ENCODE peak calls at places on chromosomes 16 and 17, in five cellular contexts. I is lower leg skin; S is heart right ventricle; J is CD8-positive, alpha-beta memory T cell; F is AG04450. N is an unnamed sample.

GRCh38 chr16:29862383-29862883 is 593 bp downstream of the CDIPT start:
- DNase-seq in I (no peak), F (no peak), S (no peak), J (no peak), N (no peak)

GRCh38 chr16:15857779-15858560 is 1.1 kb upstream of the MYH11 start:
- DNase-seq in I (no peak), S (peak), J (no peak), F (no peak), N (no peak)

GRCh38 chr17:40129498-40129897 is 7.7 kb downstream of the MSL1 start:
- DNase-seq in J (no peak), I (no peak), F (no peak), S (no peak), N (no peak)

GRCh38 chr17:57577751-57578607 is 167.1 kb downstream of the CCDC182 start:
- DNase-seq in F (peak), J (no peak), S (peak), I (peak), N (peak)

GRCh38 chr16:14649816-14650215 is 17.1 kb downstream of the BFAR start:
- DNase-seq in I (no peak), F (no peak), S (no peak), J (no peak), N (no peak)

GRCh38 chr16:19853973-19854876 is 30.4 kb downstream of the GPRC5B start:
- DNase-seq in S (no peak), F (no peak), I (no peak), J (no peak), N (no peak)

GRCh38 chr16:84215531-84215930 is 24.3 kb downstream of the KCNG4 start:
- DNase-seq in I (no peak), J (no peak), F (no peak), S (no peak), N (no peak)

GRCh38 chr16:73831197-73831596 is 465.4 kb upstream of the PSMD7 start:
- DNase-seq in I (no peak), F (no peak), J (no peak), S (no peak), N (no peak)

GRCh38 chr16:3819741-3820724 is 60.5 kb downstream of the CREBBP start:
- DNase-seq in J (peak), S (no peak), I (no peak), F (peak), N (peak)

GRCh38 chr16:76446251-76446650 is 169.1 kb downstream of the CNTNAP4 start:
- DNase-seq in F (no peak), I (no peak), S (no peak), J (no peak), N (no peak)

GRCh38 chr16:85574672-85575475 is 38.2 kb upstream of the GSE1 start:
- DNase-seq in J (no peak), F (no peak), I (no peak), S (no peak), N (no peak)

GRCh38 chr17:52159810-52160578 is 1.5 kb upstream of the CA10 start:
- DNase-seq in J (no peak), F (no peak), I (no peak), S (no peak), N (no peak)

GRCh38 chr17:2062571-2063183 is 7.8 kb downstream of the HIC1 start:
- DNase-seq in J (no peak), S (no peak), I (no peak), F (no peak), N (no peak)

DNA sequence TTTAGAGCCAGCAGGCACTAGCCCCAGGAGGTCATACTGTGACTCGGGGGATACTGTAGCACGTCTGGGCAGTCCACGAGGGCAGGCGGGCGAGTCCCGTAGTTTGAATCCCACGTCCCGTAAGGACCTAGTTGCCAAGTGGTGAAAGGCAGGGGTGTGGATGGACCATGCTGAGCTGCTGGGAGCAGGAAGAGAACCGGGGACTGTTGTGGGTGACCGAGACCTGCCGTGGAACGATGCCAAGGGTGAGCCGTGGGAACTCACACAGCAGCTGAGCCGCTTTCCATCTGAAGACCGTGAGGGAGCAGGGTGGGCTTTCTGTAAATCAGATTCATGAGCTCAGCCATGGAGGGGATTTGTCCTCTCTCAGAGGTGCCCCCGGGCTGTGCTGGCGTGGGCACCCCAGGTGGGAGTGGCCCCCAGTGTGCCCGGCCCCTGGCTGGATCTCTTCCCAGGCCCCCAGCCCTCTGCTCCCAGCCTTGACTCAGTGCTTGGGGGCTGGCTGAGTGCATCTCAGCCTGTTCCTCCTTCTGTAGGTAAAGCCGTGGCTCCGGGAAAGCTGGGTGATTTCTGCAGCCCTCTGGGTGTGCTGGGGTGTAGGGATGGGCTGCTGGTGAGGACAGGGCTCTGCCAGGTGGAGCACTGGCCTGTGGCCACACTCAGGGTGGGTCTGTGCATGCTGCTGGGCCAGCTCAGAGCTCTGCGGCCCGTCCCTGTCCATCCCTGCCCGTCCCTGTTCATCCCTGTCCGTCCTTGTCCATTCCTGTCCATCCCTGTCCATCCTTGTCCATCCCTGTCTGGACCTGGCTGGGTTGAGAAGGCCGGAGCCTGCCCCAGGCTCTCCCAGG is 13.6 kb downstream of the ASPSCR1 start:
- DNase-seq in J (no peak), F (no peak), S (no peak), I (no peak), N (no peak)
- H3K4me3 ChIP-seq in J (no peak), F (no peak), S (no peak), I (no peak), N (no peak)

GRCh38 chr17:61250335-61250890 is 149.2 kb upstream of the TBX2 start:
- DNase-seq in S (no peak), J (no peak), F (no peak), I (no peak), N (peak)

GRCh38 chr17:61247438-61247837 is 152.2 kb upstream of the TBX2 start:
- DNase-seq in I (no peak), S (no peak), F (no peak), J (no peak), N (peak)

GRCh38 chr17:61249649-61250301 is 149.9 kb upstream of the TBX2 start:
- DNase-seq in F (no peak), I (no peak), S (no peak), J (no peak), N (no peak)

GRCh38 chr17:61248399-61248798 is 151.2 kb upstream of the TBX2 start:
- DNase-seq in S (no peak), F (no peak), I (no peak), J (no peak), N (no peak)

DNA sequence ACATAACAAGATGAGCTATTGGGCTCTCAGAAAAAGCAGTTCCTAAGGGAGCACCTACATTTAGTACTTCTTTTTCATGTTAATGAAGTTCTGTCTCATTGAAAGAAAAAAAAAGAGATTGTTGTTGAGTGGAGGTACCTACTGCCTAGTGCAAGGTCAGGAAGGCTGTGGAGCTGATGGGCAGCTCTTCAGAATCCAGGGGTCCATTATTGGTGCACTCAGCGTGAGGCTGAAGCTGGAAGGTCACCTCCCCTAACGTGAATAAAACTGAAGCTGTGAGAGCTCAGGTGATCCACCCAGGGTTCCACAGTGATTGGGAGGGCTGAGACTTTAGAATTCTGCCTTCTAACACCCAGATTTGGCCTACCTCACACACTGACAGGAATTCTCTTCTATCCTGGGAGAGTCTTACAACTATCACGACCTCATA is 153.9 kb upstream of the TBX2 start:
- DNase-seq in S (no peak), F (no peak), J (no peak), I (no peak), N (no peak)
- H3K4me3 ChIP-seq in S (no peak), F (no peak), J (no peak), I (no peak), N (no peak)

DNA sequence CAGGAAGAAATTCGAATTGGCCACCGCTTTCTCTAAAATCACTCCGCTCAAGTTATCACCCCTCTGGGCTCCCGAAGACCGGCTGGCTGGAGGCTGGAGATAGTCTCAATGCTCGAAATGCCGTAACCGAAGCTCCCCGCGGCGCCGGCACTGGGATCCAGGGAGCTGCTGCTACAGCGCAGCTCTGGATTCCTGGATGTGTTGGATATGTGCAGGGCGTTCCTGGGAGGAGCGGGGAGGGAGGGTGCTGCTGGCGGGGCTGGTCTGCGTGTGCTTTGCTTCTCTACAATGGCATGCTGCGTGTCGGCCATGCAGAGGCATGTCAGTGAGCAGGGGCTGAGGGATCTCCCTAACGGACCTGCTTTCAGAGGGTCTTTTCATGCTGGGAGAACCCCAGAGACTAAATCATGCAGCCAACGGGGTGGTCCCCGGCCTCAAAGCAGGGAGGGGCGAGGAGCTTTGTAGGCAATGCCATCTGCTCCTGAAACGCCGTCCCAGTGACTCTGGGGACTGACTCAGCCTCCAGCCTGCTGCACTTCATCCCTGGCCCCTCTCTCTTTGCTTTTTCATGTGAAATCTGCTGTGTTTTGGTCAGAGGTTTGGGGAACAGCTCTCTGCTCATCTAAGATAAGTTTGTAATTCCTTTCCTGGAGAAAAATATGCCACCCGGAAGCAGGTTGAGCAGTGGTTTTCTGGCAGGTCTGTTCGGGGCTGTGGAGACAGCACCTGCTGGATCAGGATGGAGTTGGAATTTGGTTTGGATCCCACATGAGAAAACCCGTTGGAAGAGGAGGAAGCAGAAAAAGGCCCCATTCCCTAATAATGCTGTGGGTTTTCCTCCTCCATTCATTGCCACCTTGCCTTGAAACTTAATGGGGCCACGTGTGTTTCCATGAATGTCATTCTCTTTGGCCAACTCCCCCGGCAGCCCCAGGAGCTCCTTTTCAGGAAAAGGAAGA is 311.4 kb downstream of the SEC14L1 start:
- DNase-seq in S (peak), I (no peak), F (no peak), J (peak), N (no peak)
- H3K4me3 ChIP-seq in S (peak), I (peak), F (peak), J (peak), N (peak)

DNA sequence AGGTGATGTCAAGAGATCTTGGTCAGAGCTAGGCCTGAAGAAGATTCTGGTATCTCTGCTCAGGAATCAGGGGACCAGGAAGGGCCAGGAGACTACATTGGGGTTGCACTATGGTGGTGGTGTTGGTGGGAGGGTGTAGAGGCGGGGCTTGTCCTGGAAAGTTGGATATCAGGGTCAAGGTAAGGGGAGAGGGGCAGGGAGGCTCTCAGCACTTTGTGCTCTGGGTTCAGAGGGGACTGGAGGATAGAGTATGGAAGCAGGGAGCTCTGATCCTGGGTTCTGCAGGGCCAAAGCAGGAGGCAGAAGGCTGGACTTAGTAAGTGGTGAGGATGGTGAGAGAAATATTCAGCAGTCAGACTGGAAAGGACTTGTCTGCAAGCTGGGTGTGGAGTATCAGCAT is 3.0 kb downstream of the NOL3 start:
- DNase-seq in I (no peak), J (no peak), S (no peak), F (no peak), N (no peak)
- H3K4me3 ChIP-seq in I (no peak), J (peak), S (peak), F (no peak), N (peak)

GRCh38 chr17:20155258-20156195 is 146.4 kb downstream of the SPECC1 start:
- DNase-seq in J (peak), I (peak), F (peak), S (peak), N (peak)

GRCh38 chr17:20158580-20158979 is 149.4 kb downstream of the SPECC1 start:
- DNase-seq in I (no peak), S (no peak), J (no peak), F (no peak), N (no peak)

GRCh38 chr17:20156196-20157077 is 147.3 kb downstream of the SPECC1 start:
- DNase-seq in I (no peak), S (peak), F (no peak), J (no peak), N (no peak)

GRCh38 chr17:20154601-20155000 is 145.4 kb downstream of the SPECC1 start:
- DNase-seq in J (no peak), I (no peak), S (no peak), F (no peak), N (no peak)

DNA sequence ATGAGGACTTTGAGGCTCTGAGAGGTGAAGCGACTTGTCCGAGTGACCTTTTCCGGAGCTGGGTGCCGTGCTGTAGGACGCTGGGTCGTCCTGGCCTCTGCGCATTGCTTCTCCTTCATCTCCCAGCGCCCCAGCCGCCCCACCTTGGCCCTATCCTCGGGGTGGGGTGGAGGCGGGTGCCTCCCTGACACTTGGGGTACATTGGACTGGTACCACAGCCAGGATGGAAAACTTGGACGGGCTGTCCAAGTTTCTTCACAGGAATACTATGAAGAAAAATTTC is 147.9 kb downstream of the SPECC1 start:
- DNase-seq in I (no peak), S (no peak), J (no peak), F (no peak), N (no peak)
- H3K4me3 ChIP-seq in I (no peak), S (peak), J (peak), F (peak), N (peak)

DNA sequence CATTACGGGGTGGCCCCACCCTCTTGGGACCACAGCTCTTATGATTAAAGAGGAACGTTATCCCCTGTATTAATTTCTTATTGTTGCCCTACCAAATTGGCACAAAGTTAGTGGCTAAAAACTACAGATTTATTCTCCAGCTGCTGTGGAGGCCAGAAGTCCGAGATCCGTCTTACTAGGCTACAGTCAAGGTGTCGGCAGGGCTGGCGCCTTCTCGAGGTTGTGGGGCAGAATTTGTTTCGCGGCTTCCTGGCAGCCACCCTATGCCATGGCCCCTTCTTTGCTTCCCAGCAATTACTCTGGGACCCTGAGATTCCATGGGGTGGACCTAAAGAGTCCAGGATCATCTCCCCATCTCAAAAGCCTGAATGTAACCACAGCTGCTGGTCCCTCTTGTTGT is 263.4 kb downstream of the CPPED1 start:
- DNase-seq in F (no peak), S (no peak), J (no peak), I (no peak), N (no peak)
- H3K4me3 ChIP-seq in F (no peak), S (no peak), J (no peak), I (no peak), N (no peak)